ENCODE peak calls at places on chromosomes 16 and 17, in four cellular contexts. R, F, X and K are unnamed samples.

GRCh38 chr16:29745853-29746345 is at the start of gene C16orf54:
- DNase-seq in F (peak; percentile 74), R (peak; percentile 87), X (no peak), K (peak; percentile 79)

GRCh38 chr17:83183951-83184506 is 104.6 kb downstream of the METRNL start:
- DNase-seq in X (no peak), R (no peak), F (no peak), K (no peak)

GRCh38 chr17:76147211-76148014 is 6.4 kb upstream of the FOXJ1 start:
- DNase-seq in X (no peak), F (no peak), R (no peak), K (no peak)

GRCh38 chr17:49996495-49997255 is 1.7 kb upstream of the DLX3 start:
- DNase-seq in R (peak; percentile 76), F (peak; percentile 55), X (no peak), K (peak; percentile 59)

GRCh38 chr17:79714129-79714528 is 16.6 kb upstream of the ENPP7 start:
- DNase-seq in F (no peak), X (no peak), R (no peak), K (no peak)

GRCh38 chr16:13560151-13560550 is 359.8 kb upstream of the ERCC4 start:
- DNase-seq in R (no peak), X (no peak), F (no peak), K (no peak)

GRCh38 chr17:82911822-82912221 is 72.0 kb upstream of the ZNF750 start:
- DNase-seq in X (no peak), R (no peak), F (no peak), K (no peak)

GRCh38 chr17:61201211-61201610 is 198.4 kb upstream of the TBX2 start:
- DNase-seq in R (no peak), X (peak; percentile 93), F (no peak), K (peak; percentile 75)

GRCh38 chr17:60914078-60914477 is 236.4 kb downstream of the BCAS3 start:
- DNase-seq in X (no peak), R (no peak), F (no peak), K (no peak)